ENCODE peak calls at places on chromosomes 6 and 20, in four cellular contexts. Z is HEK293T, T is K562, M is WTC11. Q is an unnamed sample.

GRCh38 chr6:148689168-148689567 is 57.7 kb upstream of the UST start:
- DNase-seq in T (no peak), Z (no peak), M (no peak), Q (no peak)

GRCh38 chr6:67683960-67684359 is 951.1 kb upstream of the ADGRB3 start:
- DNase-seq in T (no peak), M (no peak), Z (no peak), Q (no peak)

GRCh38 chr6:38095054-38095453 is 275.5 kb downstream of the ZFAND3 start:
- DNase-seq in T (no peak), Z (no peak), M (no peak), Q (peak; percentile 26)

GRCh38 chr6:119950681-119951080 is 601.1 kb upstream of the MAN1A1 start:
- DNase-seq in Z (no peak), M (no peak), T (no peak), Q (no peak)

GRCh38 chr20:3068075-3068474 is 3.3 kb upstream of the OXT start:
- DNase-seq in T (peak; percentile 2), M (no peak), Z (no peak), Q (no peak)

GRCh38 chr6:166488081-166488685 is 98.3 kb downstream of the RAMACL start:
- DNase-seq in Z (no peak), T (no peak), M (no peak), Q (no peak)

GRCh38 chr6:37029249-37029959 is 23.9 kb downstream of the FGD2 start:
- DNase-seq in T (peak; percentile 95), M (peak; percentile 73), Z (peak; percentile 76), Q (peak; percentile 84)

GRCh38 chr6:15132854-15133670 is 112.8 kb upstream of the JARID2 start:
- DNase-seq in Z (no peak), M (no peak), T (no peak), Q (peak; percentile 68)

GRCh38 chr6:93624408-93624807 is 205.0 kb upstream of the EPHA7 start:
- DNase-seq in T (no peak), M (no peak), Z (peak; percentile 37), Q (no peak)

GRCh38 chr6:169046483-169047192 is 207.0 kb downstream of the THBS2 start:
- DNase-seq in Z (no peak), M (no peak), T (no peak), Q (no peak)

GRCh38 chr6:52190409-52190808 is 4.2 kb downstream of the IL17A start:
- DNase-seq in Z (no peak), M (no peak), T (no peak), Q (no peak)
- TF ChIP-seq ELF4 in Z (no peak), M (no peak), T (no peak), Q (no peak)

GRCh38 chr20:7500362-7500761 is 439.9 kb downstream of the HAO1 start:
- DNase-seq in M (no peak), T (no peak), Z (no peak), Q (no peak)

GRCh38 chr20:7493311-7493710 is 446.9 kb downstream of the HAO1 start:
- DNase-seq in Z (no peak), M (no peak), T (no peak), Q (no peak)

GRCh38 chr20:7496394-7497111 is 443.7 kb downstream of the HAO1 start:
- DNase-seq in Z (no peak), T (no peak), M (no peak), Q (no peak)

GRCh38 chr20:7499201-7499600 is 441.1 kb downstream of the HAO1 start:
- DNase-seq in T (no peak), Z (no peak), M (no peak), Q (no peak)

GRCh38 chr20:7497985-7498384 is 442.3 kb downstream of the HAO1 start:
- DNase-seq in T (no peak), Z (no peak), M (no peak), Q (no peak)
- TF ChIP-seq SP1 in T (no peak), Z (no peak), M (no peak), Q (no peak)

GRCh38 chr20:62679978-62680589 is 28.6 kb upstream of the NTSR1 start:
- DNase-seq in M (no peak), T (no peak), Z (no peak), Q (no peak)
- TF ChIP-seq ELF4 in M (no peak), T (no peak), Z (no peak), Q (no peak)

DNA sequence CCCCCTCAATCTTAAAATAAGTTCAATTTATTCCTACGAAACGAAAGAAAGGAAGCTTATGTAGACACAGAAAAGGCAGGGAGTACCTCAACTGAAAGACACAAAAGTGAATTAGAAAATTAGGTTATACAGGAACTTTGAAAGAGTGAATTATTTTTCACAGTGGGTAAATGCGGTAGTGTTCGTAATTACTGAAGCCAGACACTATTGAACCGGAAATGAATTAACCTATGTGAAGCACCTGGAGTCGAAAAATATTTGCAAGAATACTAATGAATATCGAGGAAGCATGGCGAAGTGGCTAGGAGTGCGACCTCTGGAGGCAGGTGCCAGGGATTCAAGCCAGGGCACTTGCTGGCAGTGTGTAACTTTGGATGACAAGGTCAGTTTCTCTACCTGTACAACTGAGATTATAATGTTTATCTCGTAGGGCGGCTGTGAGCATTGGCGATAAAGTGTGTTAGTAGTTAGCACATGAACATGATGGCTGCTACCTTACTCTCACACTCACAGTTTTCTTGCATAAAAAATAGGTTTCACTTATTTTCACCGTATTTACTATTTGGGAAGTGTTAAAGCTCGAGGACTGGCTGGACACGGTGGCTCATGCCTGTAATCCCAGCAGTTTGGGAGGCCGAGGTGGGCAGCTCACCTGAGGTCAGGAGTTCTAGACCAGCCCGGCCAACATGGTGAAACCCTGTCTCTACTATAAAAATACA is 542 bp upstream of the SLC18B1 start:
- DNase-seq in T (peak; percentile 74), Z (peak; percentile 80), M (peak; percentile 73), Q (peak; percentile 83)
- TF ChIP-seq SP1 in T (no peak), Z (no peak), M (no peak), Q (no peak)

GRCh38 chr6:113683968-113684367 is 173.2 kb upstream of the MARCKS start:
- DNase-seq in M (no peak), T (no peak), Z (no peak), Q (no peak)

GRCh38 chr6:113680351-113680750 is 176.8 kb upstream of the MARCKS start:
- DNase-seq in T (no peak), M (no peak), Z (no peak), Q (no peak)

GRCh38 chr6:113686049-113686448 is 171.1 kb upstream of the MARCKS start:
- DNase-seq in T (no peak), M (no peak), Z (no peak), Q (no peak)

GRCh38 chr6:113690255-113690956 is 166.7 kb upstream of the MARCKS start:
- DNase-seq in M (no peak), T (no peak), Z (no peak), Q (peak; percentile 58)

GRCh38 chr6:113684382-113684901 is 172.7 kb upstream of the MARCKS start:
- DNase-seq in T (no peak), Z (no peak), M (no peak), Q (peak; percentile 24)
- TF ChIP-seq ELF4 in T (no peak), Z (no peak), M (no peak), Q (peak; percentile 23)